ENCODE peak calls at places on chromosomes 12 and 14, in eight cellular contexts. K, N, P, Z, W, B, F and C are unnamed samples.

GRCh38 chr14:59190372-59190771 is 1.9 kb downstream of the DAAM1 start:
- DNase-seq in K (peak; percentile 55), N (peak; percentile 15), P (peak; percentile 20), Z (no peak), W (peak; percentile 25), B (no peak), F (peak; percentile 43), C (no peak)

GRCh38 chr12:93704625-93705024 is 27.4 kb downstream of the CRADD start:
- DNase-seq in K (no peak), N (no peak), P (no peak), Z (no peak), W (no peak), B (no peak), F (no peak), C (no peak)

GRCh38 chr12:3168775-3169221 is 91.6 kb downstream of the TSPAN9 start:
- DNase-seq in K (peak; percentile 98), N (peak; percentile 91), P (peak; percentile 83), Z (no peak), W (peak; percentile 90), B (peak; percentile 81), F (peak; percentile 45), C (peak; percentile 75)

GRCh38 chr12:125852116-125852515 is 786.9 kb downstream of the AACS start:
- DNase-seq in K (no peak), N (no peak), P (no peak), Z (no peak), W (no peak), B (no peak), F (no peak), C (no peak)

GRCh38 chr12:15230751-15231150 is 9.5 kb upstream of the RERG start:
- DNase-seq in K (no peak), N (no peak), P (no peak), Z (no peak), W (no peak), B (no peak), F (no peak), C (no peak)

GRCh38 chr14:59829941-59830734 is 40.4 kb downstream of the RTN1 start:
- DNase-seq in K (peak; percentile 14), N (no peak), P (no peak), Z (no peak), W (no peak), B (no peak), F (no peak), C (no peak)

GRCh38 chr12:1912580-1913376 is 5.7 kb downstream of the CACNA2D4 start:
- DNase-seq in K (peak; percentile 56), N (peak; percentile 8), P (no peak), Z (no peak), W (peak; percentile 6), B (no peak), F (no peak), C (no peak)

GRCh38 chr12:13534645-13535398 is 338.3 kb downstream of the EMP1 start:
- DNase-seq in K (peak; percentile 66), N (peak; percentile 80), P (peak; percentile 40), Z (no peak), W (peak; percentile 18), B (peak; percentile 21), F (peak; percentile 77), C (no peak)

GRCh38 chr12:12449533-12450025 is 92.7 kb downstream of the BORCS5 start:
- DNase-seq in K (no peak), N (peak; percentile 70), P (no peak), Z (no peak), W (no peak), B (no peak), F (peak; percentile 64), C (no peak)

GRCh38 chr14:54000341-54000811 is 43.8 kb upstream of the BMP4 start:
- DNase-seq in K (peak; percentile 50), N (no peak), P (no peak), Z (no peak), W (no peak), B (no peak), F (no peak), C (peak; percentile 85)

GRCh38 chr14:35669782-35670181 is 135.8 kb downstream of the INSM2 start:
- DNase-seq in K (peak; percentile 56), N (peak; percentile 51), P (peak; percentile 1), Z (no peak), W (no peak), B (no peak), F (no peak), C (no peak)

GRCh38 chr12:607541-608001 is 55.7 kb downstream of the NINJ2 start:
- DNase-seq in K (no peak), N (no peak), P (no peak), Z (no peak), W (peak; percentile 52), B (no peak), F (no peak), C (no peak)

GRCh38 chr12:40253936-40254335 is 29.1 kb downstream of the LRRK2 start:
- DNase-seq in K (peak; percentile 84), N (no peak), P (peak; percentile 69), Z (no peak), W (no peak), B (no peak), F (no peak), C (no peak)

GRCh38 chr12:65742481-65742971 is 81.8 kb upstream of the HMGA2 start:
- DNase-seq in K (peak; percentile 68), N (peak; percentile 56), P (peak; percentile 37), Z (no peak), W (no peak), B (no peak), F (no peak), C (no peak)
- H3K4me3 ChIP-seq in K (peak overlapping the region; percentile 80), N (peak overlapping the region; percentile 86), P (peak overlapping the region; percentile 77), Z (no peak overlapping the region), W (peak overlapping the region; percentile 53), B (peak overlapping the region; percentile 67), F (no peak overlapping the region), C (peak overlapping the region; percentile 76)

GRCh38 chr12:27711312-27711682 is 665 bp downstream of the MRPS35 start:
- DNase-seq in K (no peak), N (peak; percentile 30), P (no peak), Z (no peak), W (no peak), B (no peak), F (no peak), C (no peak)
- H3K4me3 ChIP-seq in K (peak overlapping the region; percentile 98), N (peak overlapping the region; percentile 63), P (peak overlapping the region; percentile 95), Z (peak overlapping the region; percentile 99), W (peak overlapping the region; percentile 95), B (peak overlapping the region; percentile 92), F (peak overlapping the region; percentile 38), C (peak overlapping the region; percentile 98)

GRCh38 chr12:49748306-49748705 is 6.9 kb downstream of the TMBIM6 start:
- DNase-seq in K (no peak), N (no peak), P (peak; percentile 40), Z (no peak), W (no peak), B (no peak), F (no peak), C (no peak)
- H3K4me3 ChIP-seq in K (no peak overlapping the region), N (no peak overlapping the region), P (no peak overlapping the region), Z (no peak overlapping the region), W (no peak overlapping the region), B (no peak overlapping the region), F (no peak overlapping the region), C (no peak overlapping the region)

DNA sequence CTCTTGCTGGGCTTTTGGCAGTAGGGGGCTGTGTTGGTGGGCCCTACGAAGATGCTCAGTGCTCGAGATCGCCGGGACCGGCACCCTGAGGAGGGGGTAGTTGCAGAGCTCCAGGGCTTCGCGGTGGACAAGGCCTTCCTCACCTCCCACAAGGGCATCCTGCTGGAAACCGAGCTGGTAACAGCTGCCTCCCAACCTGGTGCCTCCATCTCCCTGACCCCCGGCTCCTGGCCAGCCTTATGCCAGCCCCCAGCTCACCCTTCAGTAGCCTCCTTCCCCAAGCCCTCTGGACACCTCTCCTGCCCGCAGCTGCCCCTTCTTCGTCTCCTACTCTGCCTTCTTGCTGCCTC is 330 bp downstream of the CMTM5 start:
- DNase-seq in K (no peak), N (no peak), P (no peak), Z (no peak), W (no peak), B (no peak), F (no peak), C (no peak)
- H3K4me3 ChIP-seq in K (no peak overlapping the region), N (no peak overlapping the region), P (no peak overlapping the region), Z (no peak overlapping the region), W (no peak overlapping the region), B (no peak overlapping the region), F (no peak overlapping the region), C (no peak overlapping the region)